ENCODE peak calls at places on chromosome 22, in eight cellular contexts. Z, M, W, C, I, P, T and G are unnamed samples.

GRCh38 chr22:21951931-21952465 is 650 bp downstream of the PPM1F start:
- DNase-seq in Z (no peak), M (peak), W (peak), C (peak), I (no peak), P (peak), T (peak), G (peak)

GRCh38 chr22:41557401-41558240 is 3.2 kb upstream of the CSDC2 start:
- DNase-seq in Z (no peak), M (no peak), W (no peak), C (no peak), I (no peak), P (peak), T (peak), G (no peak)

GRCh38 chr22:19818264-19819208 is 36.1 kb downstream of the GNB1L start:
- DNase-seq in Z (no peak), M (no peak), W (no peak), C (peak), I (no peak), P (no peak), T (no peak), G (no peak)

GRCh38 chr22:43796567-43796966 is 15.5 kb downstream of the EFCAB6 start:
- DNase-seq in Z (no peak), M (no peak), W (peak), C (no peak), I (no peak), P (no peak), T (no peak), G (no peak)

GRCh38 chr22:40178417-40179409 is 988 bp downstream of the TNRC6B start:
- DNase-seq in Z (peak), M (peak), W (peak), C (no peak), I (no peak), P (peak), T (no peak), G (peak)

GRCh38 chr22:30347255-30347892 is 9.3 kb downstream of the SF3A1 start:
- DNase-seq in Z (no peak), M (peak), W (no peak), C (no peak), I (no peak), P (no peak), T (no peak), G (no peak)

GRCh38 chr22:44890416-44891292 is 119.2 kb downstream of the PHF21B start:
- DNase-seq in Z (no peak), M (no peak), W (no peak), C (peak), I (no peak), P (no peak), T (no peak), G (no peak)

GRCh38 chr22:50570861-50571260 is 7.4 kb downstream of the CPT1B start:
- DNase-seq in Z (no peak), M (no peak), W (no peak), C (no peak), I (no peak), P (no peak), T (no peak), G (no peak)

GRCh38 chr22:45263790-45264269 is 20.9 kb upstream of the UPK3A start:
- DNase-seq in Z (no peak), M (peak), W (no peak), C (peak), I (no peak), P (peak), T (peak), G (no peak)

GRCh38 chr22:22896601-22897000 is 9.0 kb downstream of the IGLL5 start:
- DNase-seq in Z (no peak), M (no peak), W (no peak), C (peak), I (no peak), P (no peak), T (no peak), G (no peak)

GRCh38 chr22:47899894-47900293 is 1137.4 kb downstream of the TBC1D22A start:
- DNase-seq in Z (no peak), M (no peak), W (no peak), C (no peak), I (no peak), P (no peak), T (no peak), G (no peak)

GRCh38 chr22:35973388-35973787 is 55.2 kb downstream of the RBFOX2 start:
- DNase-seq in Z (no peak), M (no peak), W (no peak), C (no peak), I (no peak), P (no peak), T (no peak), G (no peak)

GRCh38 chr22:42949159-42949558 is 65.8 kb downstream of the PACSIN2 start:
- DNase-seq in Z (no peak), M (no peak), W (no peak), C (peak), I (no peak), P (no peak), T (no peak), G (no peak)

GRCh38 chr22:37165940-37166674 is 16.4 kb upstream of the IL2RB start:
- DNase-seq in Z (no peak), M (no peak), W (no peak), C (no peak), I (no peak), P (no peak), T (no peak), G (peak)